ENCODE peak calls at places on chromosomes 7 and 10, in four cellular contexts. One of them, this sample, is unnamed.

GRCh38 chr10:62049815-62050626 is 148.5 kb downstream of the ARID5B start:
- DNase-seq in thoracic aorta: no peak
- DNase-seq in T1000: no peak
- DNase-seq in left ventricle myocardium inferior: no peak
- DNase-seq in this sample: no peak

GRCh38 chr10:5547934-5548660 is 23.3 kb downstream of the CALML3 start:
- DNase-seq in thoracic aorta: no peak
- DNase-seq in T1000: no peak
- DNase-seq in left ventricle myocardium inferior: peak
- DNase-seq in this sample: peak

GRCh38 chr10:32377458-32378370 is 30.8 kb upstream of the EPC1 start:
- DNase-seq in thoracic aorta: no peak
- DNase-seq in T1000: no peak
- DNase-seq in left ventricle myocardium inferior: no peak
- DNase-seq in this sample: no peak

GRCh38 chr7:141593134-141593533 is 41.9 kb downstream of the AGK start:
- DNase-seq in thoracic aorta: no peak
- DNase-seq in T1000: no peak
- DNase-seq in left ventricle myocardium inferior: no peak
- DNase-seq in this sample: no peak

GRCh38 chr7:141128931-141129330 is 55.1 kb downstream of the TMEM178B start:
- DNase-seq in thoracic aorta: no peak
- DNase-seq in T1000: no peak
- DNase-seq in left ventricle myocardium inferior: no peak
- DNase-seq in this sample: no peak

GRCh38 chr10:98320476-98321202 is 52.6 kb upstream of the LOXL4 start:
- DNase-seq in thoracic aorta: no peak
- DNase-seq in T1000: no peak
- DNase-seq in left ventricle myocardium inferior: no peak
- DNase-seq in this sample: no peak

GRCh38 chr10:43892062-43892765 is 243.5 kb upstream of the ZNF32 start:
- DNase-seq in thoracic aorta: no peak
- DNase-seq in T1000: no peak
- DNase-seq in left ventricle myocardium inferior: no peak
- DNase-seq in this sample: no peak

GRCh38 chr7:149626972-149627371 is 129.4 kb upstream of the ZNF746 start:
- DNase-seq in thoracic aorta: no peak
- DNase-seq in T1000: no peak
- DNase-seq in left ventricle myocardium inferior: no peak
- DNase-seq in this sample: no peak

GRCh38 chr7:41702635-41703371 is at the start of gene INHBA:
- DNase-seq in thoracic aorta: no peak
- DNase-seq in T1000: no peak
- DNase-seq in left ventricle myocardium inferior: no peak
- DNase-seq in this sample: no peak

GRCh38 chr10:110642980-110643655 is 1.0 kb upstream of the RBM20 start:
- DNase-seq in thoracic aorta: no peak
- DNase-seq in T1000: no peak
- DNase-seq in left ventricle myocardium inferior: peak
- DNase-seq in this sample: peak

GRCh38 chr10:100043796-100044195 is 34.0 kb upstream of the DNMBP start:
- DNase-seq in thoracic aorta: no peak
- DNase-seq in T1000: no peak
- DNase-seq in left ventricle myocardium inferior: peak
- DNase-seq in this sample: no peak

GRCh38 chr10:30553625-30554442 is 75.7 kb downstream of the LYZL2 start:
- DNase-seq in thoracic aorta: no peak
- DNase-seq in T1000: no peak
- DNase-seq in left ventricle myocardium inferior: peak
- DNase-seq in this sample: peak

GRCh38 chr10:125111350-125111749 is 49.0 kb downstream of the CTBP2 start:
- DNase-seq in thoracic aorta: no peak
- DNase-seq in T1000: no peak
- DNase-seq in left ventricle myocardium inferior: no peak
- DNase-seq in this sample: no peak

GRCh38 chr7:49424109-49424508 is 349.3 kb upstream of the VWC2 start:
- DNase-seq in thoracic aorta: no peak
- DNase-seq in T1000: no peak
- DNase-seq in left ventricle myocardium inferior: no peak
- DNase-seq in this sample: no peak

GRCh38 chr10:12685261-12685861 is 316.2 kb downstream of the CCDC3 start:
- DNase-seq in thoracic aorta: no peak
- DNase-seq in T1000: no peak
- DNase-seq in left ventricle myocardium inferior: no peak
- DNase-seq in this sample: no peak

GRCh38 chr10:122515022-122515424 is 45.5 kb upstream of the DMBT1 start:
- DNase-seq in thoracic aorta: no peak
- DNase-seq in T1000: no peak
- DNase-seq in left ventricle myocardium inferior: no peak
- DNase-seq in this sample: no peak